ENCODE peak calls at places on chromosomes 7 and 10, in nine cellular contexts. Z is spleen, O is breast epithelium, W is keratinocyte, L is Panc1, Q is upper lobe of right lung, M is stomach, P is K562, G is left lung. K is an unnamed sample. For H3K4me1, the result is how much of the 10 kb centered on the place peaks cover.

GRCh38 chr7:28316489-28316888 is 95.8 kb upstream of the CREB5 start:
- DNase-seq in M (no peak), O (no peak), L (no peak), G (no peak), P (no peak), Q (no peak), W (no peak), Z (no peak), K (no peak)

GRCh38 chr7:112892263-112892662 is 102.1 kb upstream of the TMEM168 start:
- DNase-seq in M (no peak), G (no peak), O (no peak), Q (no peak), P (no peak), W (no peak), L (no peak), Z (no peak), K (no peak)

GRCh38 chr10:69573056-69573806 is at the start of gene NEUROG3:
- DNase-seq in P (no peak), L (no peak), Z (no peak), M (no peak), W (no peak), G (no peak), O (no peak), Q (no peak), K (no peak)

GRCh38 chr7:142376356-142376997 is 118.6 kb upstream of the PRSS58 start:
- DNase-seq in P (no peak), Z (no peak), W (no peak), Q (no peak), L (no peak), O (no peak), G (no peak), M (no peak), K (no peak)

GRCh38 chr7:13990319-13990983 is 985 bp upstream of the ETV1 start:
- DNase-seq in P (peak), Q (peak), W (no peak), Z (peak), L (peak), M (peak), G (peak), O (peak), K (no peak)

GRCh38 chr7:89104748-89105685 is 309.5 kb upstream of the TEX47 start:
- DNase-seq in P (no peak), M (no peak), O (no peak), W (no peak), Q (no peak), L (no peak), G (no peak), Z (no peak), K (no peak)

GRCh38 chr7:81482600-81483186 is 287.2 kb downstream of the HGF start:
- DNase-seq in W (no peak), Q (no peak), Z (no peak), M (no peak), O (no peak), P (peak), L (no peak), G (no peak), K (no peak)

GRCh38 chr10:88347022-88347421 is 236.1 kb downstream of the RNLS start:
- DNase-seq in Q (no peak), G (no peak), L (no peak), Z (no peak), W (no peak), O (no peak), M (no peak), P (no peak), K (no peak)

GRCh38 chr7:572668-573495 is 53.2 kb upstream of the PDGFA start:
- DNase-seq in M (no peak), L (no peak), W (no peak), O (no peak), G (no peak), Z (no peak), P (no peak), Q (no peak), K (no peak)

GRCh38 chr7:87204933-87205332 is 14.6 kb downstream of the TMEM243 start:
- DNase-seq in O (no peak), L (no peak), Q (no peak), W (no peak), Z (no peak), M (no peak), P (no peak), G (no peak), K (no peak)

GRCh38 chr10:97222346-97222961 is 36.7 kb upstream of the SLIT1 start:
- DNase-seq in G (no peak), O (no peak), M (no peak), L (no peak), W (no peak), P (peak), Q (no peak), Z (no peak), K (no peak)

GRCh38 chr7:109868215-109868614 is 1222.7 kb upstream of the LRRN3 start:
- DNase-seq in P (no peak), M (no peak), Z (no peak), L (no peak), O (no peak), G (no peak), Q (no peak), W (no peak), K (no peak)

GRCh38 chr10:121182219-121182618 is 331.1 kb downstream of the WDR11 start:
- DNase-seq in M (no peak), W (no peak), P (no peak), O (no peak), Z (no peak), L (no peak), G (no peak), Q (no peak), K (no peak)

GRCh38 chr10:65931291-65932080 is 994.4 kb upstream of the LRRTM3 start:
- DNase-seq in Q (no peak), Z (no peak), G (no peak), O (no peak), L (no peak), P (no peak), W (no peak), M (no peak), K (no peak)

GRCh38 chr10:88715517-88715916 is 9.5 kb downstream of the LIPK start:
- DNase-seq in O (no peak), Z (no peak), Q (no peak), G (no peak), P (no peak), M (no peak), W (no peak), L (no peak), K (no peak)

GRCh38 chr7:41967156-41967555 is 264.3 kb upstream of the INHBA start:
- DNase-seq in W (no peak), O (no peak), L (no peak), Q (no peak), M (no peak), P (no peak), G (no peak), Z (no peak), K (no peak)

GRCh38 chr10:114732931-114733330 is 74.9 kb upstream of the ABLIM1 start:
- DNase-seq in W (no peak), P (no peak), L (no peak), Z (no peak), G (no peak), Q (no peak), M (no peak), O (no peak), K (no peak)

GRCh38 chr7:30595461-30596042 is 874 bp downstream of the GARS1 start:
- DNase-seq in M (no peak), Z (no peak), L (no peak), W (no peak), Q (no peak), P (no peak), G (no peak), O (no peak), K (no peak)

GRCh38 chr10:8306685-8307364 is 252.3 kb downstream of the GATA3 start:
- DNase-seq in L (no peak), M (no peak), G (no peak), W (peak), Q (no peak), O (no peak), P (no peak), Z (no peak), K (no peak)

GRCh38 chr10:123132576-123133477 is 2.9 kb upstream of the HMX3 start:
- DNase-seq in M (peak), O (peak), W (peak), Z (peak), P (peak), L (peak), Q (peak), G (peak), K (peak)

GRCh38 chr7:134546903-134547737 is 1.8 kb upstream of the AKR1B15 start:
- DNase-seq in Q (peak), L (peak), G (peak), W (no peak), Z (peak), P (no peak), M (peak), O (peak), K (no peak)

GRCh38 chr10:43137701-43137970 is 609 bp upstream of the CSGALNACT2 start:
- DNase-seq in W (no peak), L (no peak), P (peak), Q (peak), Z (peak), G (peak), O (no peak), M (no peak), K (no peak)

GRCh38 chr10:7915923-7916322 is 97.6 kb downstream of the TAF3 start:
- DNase-seq in P (no peak), W (no peak), Z (no peak), O (no peak), L (no peak), Q (no peak), M (no peak), G (no peak), K (no peak)

GRCh38 chr7:32694182-32694581 is 197.4 kb downstream of the KBTBD2 start:
- DNase-seq in Q (no peak), Z (no peak), O (no peak), G (no peak), M (no peak), L (no peak), W (no peak), P (no peak), K (no peak)

GRCh38 chr7:129188892-129189660 is 643 bp downstream of the SMO start:
- DNase-seq in O (no peak), W (no peak), Q (no peak), M (no peak), L (no peak), G (no peak), Z (peak), P (no peak), K (no peak)

GRCh38 chr7:98872328-98872924 is 2.6 kb upstream of the TMEM130 start:
- DNase-seq in L (no peak), P (peak), Z (peak), Q (peak), O (no peak), G (no peak), W (no peak), M (no peak), K (no peak)

GRCh38 chr7:55063633-55064032 is 44.8 kb downstream of the EGFR start:
- DNase-seq in Z (no peak), Q (no peak), W (no peak), M (no peak), L (no peak), G (no peak), O (no peak), P (no peak), K (no peak)

GRCh38 chr10:107727762-107728317 is 563.3 kb upstream of the SORCS1 start:
- DNase-seq in Q (no peak), Z (no peak), P (no peak), W (no peak), G (no peak), M (no peak), O (no peak), L (no peak), K (no peak)

GRCh38 chr10:73414230-73414981 is 548 bp upstream of the ANXA7 start:
- DNase-seq in Z (no peak), G (no peak), W (no peak), O (no peak), Q (no peak), P (peak), L (no peak), M (no peak), K (no peak)

GRCh38 chr10:16792675-16793074 is 24.5 kb downstream of the RSU1 start:
- DNase-seq in W (no peak), Z (no peak), G (no peak), P (no peak), Q (no peak), O (no peak), M (no peak), L (no peak), K (no peak)

GRCh38 chr7:130884437-130885417 is 150.7 kb upstream of the KLF14 start:
- DNase-seq in O (no peak), Q (no peak), Z (no peak), W (no peak), P (no peak), M (no peak), L (peak), G (no peak), K (no peak)

GRCh38 chr7:134885967-134886352 is 100.3 kb upstream of the AGBL3 start:
- DNase-seq in P (no peak), W (no peak), L (no peak), Z (no peak), O (no peak), G (no peak), Q (no peak), M (no peak), K (no peak)

GRCh38 chr10:107409517-107409916 is 245.0 kb upstream of the SORCS1 start:
- DNase-seq in G (no peak), P (no peak), W (no peak), O (no peak), L (no peak), M (no peak), Z (no peak), Q (no peak), K (no peak)

GRCh38 chr10:77279207-77279606 is 358.4 kb downstream of the KCNMA1 start:
- DNase-seq in P (no peak), G (no peak), W (no peak), Q (no peak), O (peak), Z (no peak), M (no peak), L (no peak), K (no peak)

GRCh38 chr10:33336606-33337334 is 2.3 kb upstream of the NRP1 start:
- DNase-seq in O (no peak), Q (peak), W (no peak), L (no peak), M (no peak), Z (peak), G (peak), P (no peak), K (peak)

GRCh38 chr10:122044713-122045112 is 55.8 kb downstream of the TACC2 start:
- DNase-seq in Z (peak), L (no peak), W (no peak), Q (no peak), M (no peak), P (no peak), O (no peak), G (no peak), K (no peak)

GRCh38 chr10:103679096-103679790 is 176.1 kb downstream of the SH3PXD2A start:
- DNase-seq in G (no peak), M (no peak), O (no peak), Z (no peak), P (no peak), Q (no peak), W (no peak), L (no peak), K (no peak)

GRCh38 chr7:5767066-5767465 is 14.4 kb downstream of the RNF216 start:
- DNase-seq in P (no peak), O (no peak), G (no peak), Q (no peak), M (no peak), L (no peak), W (no peak), Z (no peak), K (no peak)
- H3K27ac ChIP-seq in P (no peak), O (no peak), G (no peak), Q (no peak), M (no peak), L (peak), W (no peak), Z (no peak), K (peak)

GRCh38 chr10:5683065-5683464 is 1.6 kb upstream of the TASOR2 start:
- DNase-seq in O (no peak), G (no peak), L (no peak), Q (no peak), W (no peak), Z (no peak), M (no peak), P (no peak), K (no peak)

GRCh38 chr10:5688587-5688986 is 3.9 kb downstream of the TASOR2 start:
- DNase-seq in M (no peak), G (no peak), W (no peak), Q (no peak), O (no peak), Z (no peak), P (no peak), L (no peak), K (no peak)

GRCh38 chr10:5684318-5684970 is at the start of gene TASOR2:
- DNase-seq in W (peak), M (peak), P (peak), O (peak), G (peak), Z (peak), Q (peak), L (peak), K (peak)

GRCh38 chr10:5684971-5685763 is 529 bp downstream of the TASOR2 start:
- DNase-seq in M (peak), O (peak), W (peak), G (peak), Q (peak), P (peak), Z (peak), L (no peak), K (no peak)

GRCh38 chr10:5685764-5686240 is 1.2 kb downstream of the TASOR2 start:
- DNase-seq in O (no peak), Z (no peak), P (no peak), L (no peak), M (no peak), Q (no peak), G (no peak), W (no peak), K (no peak)
- TF ChIP-seq CTCF in O (no peak), Z (no peak), P (no peak), L (no peak), M (no peak), Q (no peak), G (no peak), W (no peak), K (peak)

GRCh38 chr10:15313844-15314243 is 57.2 kb downstream of the FAM171A1 start:
- DNase-seq in P (peak), M (no peak), Z (no peak), O (no peak), G (no peak), L (no peak), W (no peak), Q (no peak), K (no peak)
- H3K4me1 ChIP-seq in P (under half), M (under half), Z (under half), O (under half), G (under half), L (under half), W (under half), Q (under half), K (under half)

DNA sequence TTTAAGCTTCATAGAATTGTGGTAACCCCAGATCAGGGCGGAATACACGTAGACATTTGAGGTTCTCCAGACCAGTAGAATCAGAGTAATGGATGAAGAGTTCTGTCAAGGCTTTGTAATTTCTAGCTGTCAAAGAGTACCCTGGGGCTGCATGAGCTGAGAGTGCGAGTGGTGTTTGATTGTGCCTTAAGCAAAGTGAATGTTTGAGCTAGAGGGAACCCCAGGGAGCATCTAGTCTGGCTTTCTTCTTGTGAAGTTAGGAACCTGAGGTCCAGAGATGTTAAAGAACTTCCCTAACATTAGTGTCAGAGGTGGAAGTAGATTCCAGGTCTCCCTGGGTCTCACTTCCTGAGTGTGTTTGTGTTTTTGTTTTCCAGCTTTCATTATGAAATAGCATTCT is 212.3 kb upstream of the FZD1 start:
- DNase-seq in W (no peak), Z (no peak), L (no peak), O (no peak), P (no peak), Q (no peak), G (no peak), M (no peak), K (no peak)
- H3K27ac ChIP-seq in W (no peak), Z (no peak), L (no peak), O (no peak), P (no peak), Q (no peak), G (no peak), M (no peak), K (no peak)

DNA sequence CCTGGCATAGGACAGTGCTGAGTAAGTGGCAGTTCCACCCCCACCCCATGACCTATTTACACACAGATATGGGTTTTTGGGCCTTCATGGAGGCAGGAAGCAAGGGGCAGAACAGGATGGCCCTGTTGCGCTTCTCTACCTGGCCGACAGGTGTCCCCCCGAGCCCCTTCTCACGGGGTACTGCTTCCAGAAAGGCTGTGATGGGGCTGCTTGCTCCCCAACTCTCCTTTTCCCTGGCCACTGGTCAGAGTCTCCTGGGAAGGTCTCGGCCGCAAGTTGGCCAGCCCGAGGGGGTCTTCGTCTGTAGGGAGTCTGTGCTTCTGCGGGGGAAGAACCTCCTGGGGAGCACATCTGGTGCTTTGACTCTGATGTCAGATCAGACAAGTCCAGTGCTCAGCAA is 139.8 kb upstream of the TNS3 start:
- DNase-seq in G (no peak), W (no peak), M (no peak), Z (no peak), O (no peak), L (no peak), Q (no peak), P (peak), K (no peak)
- TF ChIP-seq CTCF in G (no peak), W (peak), M (no peak), Z (no peak), O (no peak), L (no peak), Q (no peak), P (peak), K (no peak)

DNA sequence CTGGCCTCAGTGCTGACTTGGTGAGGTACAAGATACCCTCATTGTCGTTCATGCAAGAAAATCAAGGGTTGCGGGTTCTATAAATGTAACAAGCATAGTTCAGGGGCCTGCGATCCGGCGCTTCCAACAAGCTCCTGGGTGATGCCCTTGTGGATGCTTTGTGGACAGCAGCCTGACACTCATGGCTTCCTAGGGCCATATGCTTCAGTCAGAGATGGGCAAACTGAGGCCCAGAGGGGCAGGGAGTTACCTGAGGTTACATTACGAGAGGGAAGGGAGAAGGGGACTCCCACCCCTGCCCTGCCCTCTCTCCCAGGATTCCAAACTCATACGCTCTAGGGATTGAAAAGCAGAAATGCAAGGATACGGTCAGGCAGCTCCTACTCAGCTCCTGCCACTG is 296.3 kb upstream of the ZMIZ1 start:
- DNase-seq in W (no peak), G (no peak), L (no peak), P (no peak), Q (no peak), O (no peak), Z (no peak), M (no peak), K (no peak)
- H3K4me1 ChIP-seq in W (under half), G (under half), L (under half), P (under half), Q (under half), O (under half), Z (under half), M (under half), K (under half)

GRCh38 chr10:86782691-86783418 is 26.4 kb downstream of the BMPR1A start:
- DNase-seq in M (no peak), P (no peak), W (no peak), G (no peak), Z (no peak), O (no peak), L (no peak), Q (no peak), K (no peak)

GRCh38 chr10:86786368-86786767 is 29.9 kb downstream of the BMPR1A start:
- DNase-seq in M (no peak), Z (no peak), L (no peak), G (no peak), O (no peak), W (no peak), P (no peak), Q (no peak), K (no peak)

GRCh38 chr10:86785021-86785420 is 28.6 kb downstream of the BMPR1A start:
- DNase-seq in P (no peak), M (no peak), W (no peak), Q (no peak), L (no peak), Z (no peak), G (no peak), O (no peak), K (no peak)

GRCh38 chr10:86790394-86790793 is 34.0 kb downstream of the BMPR1A start:
- DNase-seq in O (no peak), Z (no peak), P (no peak), G (no peak), L (no peak), W (no peak), M (no peak), Q (no peak), K (no peak)

DNA sequence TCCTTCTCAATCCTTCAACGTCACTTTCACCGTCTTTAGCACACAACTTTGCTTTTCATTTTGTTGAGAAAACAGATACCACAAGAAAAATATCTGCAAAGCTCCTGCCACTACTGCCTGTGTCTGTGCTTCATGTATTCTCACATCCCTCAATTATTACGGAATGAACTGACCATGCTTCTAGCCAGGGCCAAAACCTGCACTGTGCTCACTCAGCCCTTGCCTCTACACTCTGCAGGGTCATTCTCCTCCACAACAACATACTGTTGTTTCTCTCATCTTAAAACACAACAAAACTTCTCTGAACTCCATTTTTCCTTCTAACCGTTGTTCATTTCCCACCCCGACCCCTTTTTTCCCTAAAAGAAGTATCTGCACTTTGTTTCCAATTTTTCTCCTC is 29.5 kb downstream of the BMPR1A start:
- DNase-seq in W (no peak), Q (no peak), G (no peak), Z (no peak), L (no peak), P (no peak), O (no peak), M (no peak), K (no peak)
- H3K27ac ChIP-seq in W (no peak), Q (no peak), G (no peak), Z (no peak), L (peak), P (no peak), O (peak), M (peak), K (no peak)